ENCODE peak calls at places on chromosomes 2 and 18, in seven cellular contexts. R, F, L, P, K, Y and I are unnamed samples.

GRCh38 chr2:47076586-47077441 is 78.3 kb downstream of the STPG4 start:
- DNase-seq in R (peak), F (peak), L (no peak), P (peak), K (peak), Y (peak), I (no peak)

GRCh38 chr2:49028101-49028500 is 126.2 kb downstream of the FSHR start:
- DNase-seq in R (no peak), F (no peak), L (no peak), P (peak), K (no peak), Y (no peak), I (no peak)

GRCh38 chr2:218026676-218027425 is 24.1 kb upstream of the TNS1 start:
- DNase-seq in R (peak), F (no peak), L (no peak), P (no peak), K (no peak), Y (no peak), I (no peak)

GRCh38 chr2:204280239-204280638 is 265.0 kb upstream of the PARD3B start:
- DNase-seq in R (no peak), F (no peak), L (no peak), P (no peak), K (no peak), Y (no peak), I (no peak)

GRCh38 chr2:453132-453531 is 165.2 kb upstream of the ALKAL2 start:
- DNase-seq in R (no peak), F (no peak), L (no peak), P (peak), K (no peak), Y (peak), I (no peak)

GRCh38 chr2:39432701-39433100 is 4.4 kb downstream of the MAP4K3 start:
- DNase-seq in R (no peak), F (no peak), L (no peak), P (no peak), K (no peak), Y (no peak), I (no peak)

GRCh38 chr18:68428666-68429065 is 286.2 kb downstream of the TMX3 start:
- DNase-seq in R (no peak), F (no peak), L (no peak), P (no peak), K (no peak), Y (peak), I (no peak)

GRCh38 chr2:150438654-150439053 is 48.8 kb downstream of the RND3 start:
- DNase-seq in R (no peak), F (no peak), L (no peak), P (no peak), K (no peak), Y (peak), I (no peak)

GRCh38 chr18:6979954-6980353 is 137.6 kb downstream of the LAMA1 start:
- DNase-seq in R (no peak), F (no peak), L (no peak), P (no peak), K (peak), Y (no peak), I (no peak)

GRCh38 chr2:124267821-124268220 is 242.7 kb downstream of the CNTNAP5 start:
- DNase-seq in R (no peak), F (no peak), L (no peak), P (no peak), K (no peak), Y (peak), I (no peak)

GRCh38 chr18:23924813-23925212 is 89.7 kb upstream of the TTC39C start:
- DNase-seq in R (no peak), F (no peak), L (no peak), P (no peak), K (no peak), Y (peak), I (no peak)

GRCh38 chr2:170022692-170023091 is 155.3 kb upstream of the MYO3B start:
- DNase-seq in R (no peak), F (peak), L (no peak), P (peak), K (no peak), Y (peak), I (no peak)

GRCh38 chr2:67286981-67287759 is 110.0 kb upstream of the ETAA1 start:
- DNase-seq in R (no peak), F (no peak), L (no peak), P (no peak), K (no peak), Y (peak), I (no peak)

GRCh38 chr2:218645126-218645525 is 14.3 kb downstream of the ZNF142 start:
- DNase-seq in R (no peak), F (no peak), L (no peak), P (peak), K (no peak), Y (peak), I (no peak)

GRCh38 chr2:216925632-216926366 is 65.9 kb upstream of the TNP1 start:
- DNase-seq in R (no peak), F (no peak), L (no peak), P (no peak), K (no peak), Y (no peak), I (no peak)